ENCODE peak calls at places on chromosomes 13 and 19, in five cellular contexts. W is SK-N-SH, T is ovary, J is psoas muscle, V is GM23248. M is an unnamed sample. For H3K9me3 and H3K4me1, the result is how much of the 10 kb centered on the place peaks cover.

GRCh38 chr13:100131863-100132574 is 43.1 kb downstream of the PCCA start:
- DNase-seq in W (peak), T (no peak), J (no peak), V (peak), M (no peak)

GRCh38 chr19:55080915-55081772 is 5.5 kb downstream of the EPS8L1 start:
- DNase-seq in W (peak), T (no peak), J (peak), V (peak), M (peak)

GRCh38 chr13:59356607-59357006 is 807.1 kb downstream of the DIAPH3 start:
- DNase-seq in W (no peak), T (peak), J (peak), V (peak), M (peak)

GRCh38 chr19:30551271-30551670 is 179.1 kb downstream of the ZNF536 start:
- DNase-seq in W (no peak), T (no peak), J (no peak), V (no peak), M (no peak)

GRCh38 chr19:17180997-17181702 is 34.0 kb upstream of the USE1 start:
- DNase-seq in W (no peak), T (no peak), J (no peak), V (no peak), M (no peak)

GRCh38 chr19:23531976-23532375 is 136.7 kb upstream of the ZNF91 start:
- DNase-seq in W (no peak), T (no peak), J (no peak), V (no peak), M (no peak)

GRCh38 chr13:30394798-30395191 is 27.5 kb upstream of the UBE2L5 start:
- DNase-seq in W (no peak), T (no peak), J (no peak), V (peak), M (no peak)

GRCh38 chr19:33461256-33462111 is 60.1 kb downstream of the PEPD start:
- DNase-seq in W (no peak), T (no peak), J (no peak), V (no peak), M (no peak)

GRCh38 chr13:52665325-52665724 is 12.7 kb downstream of the SUGT1 start:
- DNase-seq in W (peak), T (no peak), J (no peak), V (peak), M (no peak)

GRCh38 chr19:3544742-3545668 is 6.0 kb downstream of the TEKTIP1 start:
- DNase-seq in W (peak), T (peak), J (peak), V (peak), M (peak)

GRCh38 chr13:26993780-26994179 is 177.8 kb downstream of the USP12 start:
- DNase-seq in W (no peak), T (no peak), J (no peak), V (no peak), M (no peak)

DNA sequence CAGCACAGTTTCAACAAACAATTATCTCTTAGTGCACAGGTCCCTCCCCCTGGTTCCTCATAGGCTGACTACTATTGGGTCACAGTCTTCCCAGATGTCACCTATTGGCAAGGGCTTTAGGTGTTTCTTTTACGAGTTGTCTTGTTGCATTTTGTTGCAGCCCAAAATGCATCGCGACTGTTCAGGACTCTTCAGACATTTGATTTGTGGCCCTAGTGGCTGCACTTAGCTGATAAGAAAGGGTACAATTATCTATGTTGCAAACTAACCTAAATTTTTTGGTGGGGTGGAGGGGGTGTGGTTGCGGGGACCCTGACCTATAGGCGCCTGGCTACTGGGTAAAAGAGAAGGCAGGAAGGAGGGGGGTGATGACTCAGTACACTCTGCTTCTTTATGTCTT is 29.1 kb upstream of the ZNF714 start:
- DNase-seq in W (no peak), T (no peak), J (no peak), V (no peak), M (no peak)
- H3K9me3 ChIP-seq in W (under half), T (under half), J (under half), V (under half), M (under half)

GRCh38 chr13:41054212-41054877 is 7.0 kb upstream of the WBP4 start:
- DNase-seq in W (peak), T (no peak), J (no peak), V (peak), M (no peak)
- H3K4me1 ChIP-seq in W (under half), T (under half), J (half or more), V (half or more), M (under half)

DNA sequence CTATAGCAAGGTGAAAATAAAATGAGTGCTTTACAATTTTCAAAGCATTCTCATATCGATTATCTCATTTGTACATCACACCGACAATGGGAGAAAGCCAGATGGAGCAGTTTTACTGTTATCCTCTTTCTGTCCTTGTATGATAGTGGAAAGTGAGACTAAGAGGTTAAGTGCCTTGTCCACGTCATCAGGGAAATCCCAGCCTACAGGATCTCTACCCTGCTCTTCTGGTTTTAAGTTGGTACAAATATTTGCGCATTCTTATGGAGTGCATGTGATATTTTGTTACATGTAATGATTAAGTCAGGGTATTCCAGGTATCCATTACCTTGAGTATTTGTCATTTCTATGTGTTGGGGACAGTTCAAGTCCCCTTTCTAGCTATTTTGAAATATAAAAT is 12.4 kb upstream of the ENOX1 start:
- DNase-seq in W (no peak), T (no peak), J (no peak), V (no peak), M (no peak)
- H3K4me3 ChIP-seq in W (no peak), T (no peak), J (no peak), V (no peak), M (no peak)

DNA sequence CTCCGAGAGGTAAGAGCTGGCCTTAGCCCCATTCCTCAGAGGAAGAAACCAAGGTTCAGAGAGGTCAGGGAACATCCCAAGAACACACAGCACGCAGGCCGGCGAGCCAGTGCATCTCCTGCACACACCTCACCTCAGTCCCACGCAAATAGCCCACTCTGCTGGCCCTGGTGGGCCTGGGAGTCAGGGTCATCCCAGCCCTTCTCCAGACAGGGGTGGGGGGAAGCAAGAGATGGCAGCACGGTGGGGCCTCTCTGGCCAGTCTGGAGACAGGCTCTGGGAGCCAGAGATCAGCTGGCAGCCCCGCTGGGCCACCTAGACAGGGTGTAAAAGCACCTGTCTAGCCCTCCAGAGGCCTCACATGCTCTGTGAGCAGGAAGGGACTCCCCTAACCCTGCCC is 26.8 kb downstream of the TUBA3C start:
- DNase-seq in W (no peak), T (no peak), J (no peak), V (no peak), M (no peak)
- H3K9me3 ChIP-seq in W (under half), T (under half), J (under half), V (under half), M (under half)

DNA sequence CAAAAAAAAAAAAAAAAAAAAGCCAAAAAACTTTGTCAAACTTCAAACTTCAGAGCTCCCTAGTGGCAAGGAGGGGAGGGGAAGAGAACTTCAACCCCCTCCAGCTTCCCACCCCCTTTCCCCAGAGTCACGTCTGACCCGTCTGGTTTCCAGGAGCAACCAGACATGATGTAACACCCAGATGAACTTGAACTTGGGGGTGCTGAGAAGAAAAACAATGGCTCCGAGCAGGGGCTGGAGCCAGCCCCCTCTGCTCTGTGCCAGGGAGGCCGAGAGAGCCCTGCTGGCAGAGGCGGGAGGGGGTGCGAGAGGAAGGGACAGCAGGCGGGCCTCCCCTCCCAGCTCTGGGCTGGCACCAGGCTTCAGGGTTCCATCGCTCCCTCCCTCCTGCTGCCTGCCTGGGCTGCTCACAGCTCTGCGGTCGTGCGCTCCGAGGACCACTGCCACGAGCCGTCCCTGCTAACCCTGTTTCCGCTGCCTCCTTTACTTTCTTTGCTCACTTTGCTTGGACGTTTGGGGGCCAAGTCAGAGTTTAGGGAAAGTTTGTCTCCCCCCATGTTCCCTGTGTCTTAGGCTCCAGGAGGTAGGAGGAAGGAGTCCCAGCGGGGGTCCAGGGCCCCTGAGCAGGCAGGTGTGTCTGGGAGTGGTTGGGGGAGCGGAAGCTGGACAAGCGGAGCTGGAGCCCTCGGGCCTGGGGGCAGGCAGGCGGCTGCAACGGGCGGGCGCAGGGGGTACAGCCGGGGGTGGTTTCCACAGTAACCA is 11.1 kb downstream of the LYL1 start:
- DNase-seq in W (peak), T (peak), J (peak), V (peak), M (peak)
- H3K4me1 ChIP-seq in W (under half), T (under half), J (under half), V (under half), M (under half)

GRCh38 chr19:49790866-49791265 is 22.2 kb downstream of the FUZ start:
- DNase-seq in W (no peak), T (peak), J (peak), V (peak), M (peak)
- H3K4me3 ChIP-seq in W (no peak), T (no peak), J (no peak), V (no peak), M (no peak)

DNA sequence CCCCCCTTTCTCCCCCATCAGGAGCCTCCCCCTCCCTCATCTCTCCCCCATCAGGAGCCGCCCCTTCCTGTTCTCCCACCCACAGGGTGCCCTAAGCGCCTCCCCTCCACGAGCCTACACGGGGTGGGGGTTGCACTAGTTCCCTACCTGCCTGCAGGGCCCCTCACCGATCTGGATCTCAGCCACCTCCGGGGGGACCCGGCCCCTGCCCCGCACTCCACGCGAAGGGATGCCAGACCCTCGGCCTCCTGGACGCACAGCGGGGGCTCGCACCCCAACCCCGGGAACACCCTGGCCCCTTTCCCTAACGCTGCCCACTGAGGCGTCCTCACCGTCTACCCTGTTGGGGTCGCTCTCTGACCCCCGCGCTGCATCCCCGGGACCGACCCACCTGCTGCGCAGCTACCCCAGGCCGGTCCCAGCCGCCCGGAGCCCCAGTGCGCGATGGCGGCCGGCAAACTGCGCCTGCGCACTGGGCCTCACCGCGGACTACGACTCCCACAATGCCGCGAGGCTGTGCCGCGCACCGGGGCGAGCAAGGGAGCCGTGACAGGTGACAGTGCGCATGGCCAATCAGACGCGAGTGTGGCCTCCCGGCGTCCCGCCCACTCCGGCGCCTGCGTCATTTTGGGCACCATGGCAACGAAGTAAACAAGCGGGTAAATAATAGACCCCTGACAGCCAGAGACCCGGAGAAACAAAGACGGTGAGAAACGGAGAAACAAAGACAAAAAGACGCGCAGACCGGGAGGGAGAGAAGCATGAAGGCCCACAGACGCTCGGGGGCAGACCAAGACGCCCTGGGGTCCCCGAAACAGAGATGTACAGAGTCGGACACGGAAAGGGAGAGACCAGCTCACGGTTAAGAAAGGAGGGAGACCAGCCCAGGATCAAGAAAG is at the start of gene ZSCAN18:
- DNase-seq in W (peak), T (peak), J (peak), V (peak), M (peak)
- H3K9me3 ChIP-seq in W (under half), T (under half), J (under half), V (under half), M (under half)

GRCh38 chr19:5132698-5133651 is 164.1 kb downstream of the KDM4B start:
- DNase-seq in W (no peak), T (no peak), J (no peak), V (no peak), M (no peak)

GRCh38 chr19:5130371-5131030 is 161.6 kb downstream of the KDM4B start:
- DNase-seq in W (no peak), T (no peak), J (no peak), V (no peak), M (no peak)

GRCh38 chr19:5129691-5130090 is 160.8 kb downstream of the KDM4B start:
- DNase-seq in W (no peak), T (no peak), J (no peak), V (no peak), M (no peak)

GRCh38 chr19:5131866-5132561 is 163.1 kb downstream of the KDM4B start:
- DNase-seq in W (no peak), T (no peak), J (no peak), V (no peak), M (no peak)

GRCh38 chr19:5131031-5131865 is 162.3 kb downstream of the KDM4B start:
- DNase-seq in W (no peak), T (no peak), J (no peak), V (no peak), M (no peak)
- H3K4me1 ChIP-seq in W (under half), T (under half), J (under half), V (under half), M (under half)

GRCh38 chr13:37446503-37446902 is 152.1 kb downstream of the POSTN start:
- DNase-seq in W (no peak), T (no peak), J (no peak), V (peak), M (no peak)
- H3K4me3 ChIP-seq in W (no peak), T (no peak), J (no peak), V (peak), M (no peak)

DNA sequence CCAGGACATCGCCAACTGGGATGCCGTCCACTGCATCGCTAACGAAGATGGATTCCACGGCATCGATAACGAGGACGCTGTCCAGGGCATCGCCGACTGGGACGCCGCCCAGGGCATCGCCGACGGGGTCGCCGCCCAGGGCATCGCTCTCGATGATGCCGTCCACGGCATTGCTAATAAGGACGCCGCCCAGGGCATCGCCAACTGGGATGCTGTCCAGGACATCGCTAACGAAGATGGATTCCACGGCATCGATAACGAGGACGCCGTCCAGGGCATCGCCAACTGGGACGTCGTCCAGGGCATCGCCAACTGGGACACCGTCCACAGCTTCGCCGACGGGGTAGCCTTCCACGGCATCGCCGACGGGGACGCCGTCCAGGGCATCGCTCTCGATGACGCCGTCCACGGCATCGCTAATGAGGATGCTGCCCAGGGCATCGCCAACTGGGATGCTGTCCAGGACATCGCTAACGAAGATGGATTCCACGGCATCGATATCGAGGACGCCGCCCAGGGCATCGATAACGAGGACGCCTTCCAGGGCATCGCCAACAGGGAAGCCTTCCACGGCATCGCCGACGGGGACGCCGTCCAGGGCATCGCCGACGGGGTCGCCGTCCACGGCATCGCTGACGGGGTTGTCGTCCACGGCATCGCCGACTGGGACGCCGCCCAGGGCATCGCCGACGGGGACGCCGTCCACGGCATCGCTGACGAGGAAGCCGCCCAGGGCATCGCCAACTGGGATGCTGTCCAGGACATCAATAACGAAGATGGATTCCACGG is 948.4 kb downstream of the TUBA3C start:
- DNase-seq in W (no peak), T (no peak), J (no peak), V (no peak), M (no peak)
- H3K9me3 ChIP-seq in W (under half), T (under half), J (under half), V (under half), M (under half)